ENCODE peak calls at places on chromosomes 2 and 18, in eight cellular contexts. R, X, Y, F, W, I, Q and E are unnamed samples.

GRCh38 chr2:240464514-240465241 is 29.2 kb downstream of the GPC1 start:
- DNase-seq in R (no peak), X (no peak), Y (no peak), F (no peak), W (no peak), I (no peak), Q (peak), E (peak)

GRCh38 chr2:164495491-164496223 is 125.6 kb downstream of the GRB14 start:
- DNase-seq in R (peak), X (no peak), Y (peak), F (no peak), W (no peak), I (no peak), Q (no peak), E (no peak)

GRCh38 chr2:108823286-108823685 is 36.7 kb downstream of the CCDC138 start:
- DNase-seq in R (no peak), X (no peak), Y (no peak), F (no peak), W (no peak), I (no peak), Q (no peak), E (no peak)

GRCh38 chr2:20612835-20613341 is 38.0 kb downstream of the HS1BP3 start:
- DNase-seq in R (no peak), X (no peak), Y (no peak), F (no peak), W (no peak), I (no peak), Q (no peak), E (no peak)

GRCh38 chr18:48956378-48956777 is 5.6 kb upstream of the SMAD7 start:
- DNase-seq in R (no peak), X (no peak), Y (peak), F (no peak), W (no peak), I (no peak), Q (no peak), E (no peak)

GRCh38 chr2:196427996-196428634 is 211.4 kb upstream of the CCDC150 start:
- DNase-seq in R (peak), X (no peak), Y (no peak), F (no peak), W (no peak), I (no peak), Q (no peak), E (no peak)

GRCh38 chr2:149994057-149994728 is 406.6 kb upstream of the MMADHC start:
- DNase-seq in R (no peak), X (no peak), Y (peak), F (no peak), W (peak), I (no peak), Q (no peak), E (no peak)

GRCh38 chr2:219634951-219635751 is 7.7 kb downstream of the SLC4A3 start:
- DNase-seq in R (no peak), X (no peak), Y (no peak), F (peak), W (no peak), I (no peak), Q (peak), E (no peak)

GRCh38 chr18:6836331-6836730 is 106.8 kb downstream of the ARHGAP28 start:
- DNase-seq in R (no peak), X (no peak), Y (no peak), F (no peak), W (no peak), I (no peak), Q (no peak), E (no peak)

GRCh38 chr18:27750014-27750413 is 426.9 kb downstream of the CDH2 start:
- DNase-seq in R (peak), X (no peak), Y (peak), F (no peak), W (peak), I (no peak), Q (no peak), E (no peak)

GRCh38 chr2:143819190-143819735 is 690.0 kb downstream of the ARHGAP15 start:
- DNase-seq in R (no peak), X (no peak), Y (no peak), F (no peak), W (no peak), I (no peak), Q (no peak), E (no peak)

GRCh38 chr2:226655871-226656270 is 143.7 kb downstream of the IRS1 start:
- DNase-seq in R (no peak), X (no peak), Y (peak), F (no peak), W (no peak), I (no peak), Q (peak), E (no peak)

GRCh38 chr2:126880262-126880800 is 18.4 kb upstream of the TEX51 start:
- DNase-seq in R (no peak), X (no peak), Y (no peak), F (no peak), W (no peak), I (no peak), Q (no peak), E (peak)

GRCh38 chr2:905091-905832 is 45.4 kb upstream of the SNTG2 start:
- DNase-seq in R (no peak), X (no peak), Y (no peak), F (no peak), W (no peak), I (no peak), Q (no peak), E (peak)

GRCh38 chr2:24123212-24124002 is at the start of the genes FAM228B and PFN4:
- DNase-seq in R (peak), X (peak), Y (peak), F (peak), W (peak), I (peak), Q (peak), E (no peak)

GRCh38 chr2:235616846-235617245 is 123.0 kb downstream of the AGAP1 start:
- DNase-seq in R (no peak), X (no peak), Y (peak), F (no peak), W (no peak), I (no peak), Q (no peak), E (no peak)

GRCh38 chr2:176129013-176129796 is at the start of gene HOXD8:
- DNase-seq in R (no peak), X (no peak), Y (peak), F (peak), W (no peak), I (peak), Q (no peak), E (no peak)

GRCh38 chr2:643761-644160 is 33.4 kb downstream of the TMEM18 start:
- DNase-seq in R (no peak), X (no peak), Y (no peak), F (no peak), W (no peak), I (no peak), Q (no peak), E (no peak)

GRCh38 chr2:95260028-95261023 is 13.9 kb upstream of the PROM2 start:
- DNase-seq in R (no peak), X (peak), Y (no peak), F (peak), W (no peak), I (no peak), Q (peak), E (no peak)

GRCh38 chr2:223928113-223929006 is 16.8 kb downstream of the WDFY1 start:
- DNase-seq in R (no peak), X (no peak), Y (no peak), F (no peak), W (no peak), I (no peak), Q (no peak), E (no peak)

GRCh38 chr2:168490015-168490874 is 34.2 kb downstream of the CERS6 start:
- DNase-seq in R (peak), X (no peak), Y (peak), F (no peak), W (no peak), I (peak), Q (no peak), E (no peak)

GRCh38 chr2:234679151-234679765 is 182.4 kb upstream of the ARL4C start:
- DNase-seq in R (no peak), X (no peak), Y (no peak), F (no peak), W (no peak), I (no peak), Q (no peak), E (peak)

GRCh38 chr18:78587626-78588600 is 391.7 kb upstream of the SALL3 start:
- DNase-seq in R (no peak), X (no peak), Y (no peak), F (no peak), W (no peak), I (no peak), Q (no peak), E (peak)

GRCh38 chr2:32012872-32013271 is 2.1 kb upstream of the MEMO1 start:
- DNase-seq in R (no peak), X (no peak), Y (no peak), F (no peak), W (no peak), I (no peak), Q (no peak), E (no peak)

GRCh38 chr2:218039171-218039570 is 29.9 kb upstream of the RUFY4 start:
- DNase-seq in R (no peak), X (no peak), Y (peak), F (no peak), W (no peak), I (no peak), Q (no peak), E (no peak)

GRCh38 chr2:74414913-74415761 is 6.3 kb downstream of the C2orf81 start:
- DNase-seq in R (no peak), X (no peak), Y (peak), F (no peak), W (no peak), I (peak), Q (peak), E (no peak)

GRCh38 chr2:239290618-239291504 is 110.0 kb downstream of the HDAC4 start:
- DNase-seq in R (no peak), X (no peak), Y (no peak), F (no peak), W (no peak), I (no peak), Q (peak), E (no peak)

GRCh38 chr2:236956641-236957040 is 129.0 kb upstream of the COPS8 start:
- DNase-seq in R (no peak), X (no peak), Y (no peak), F (no peak), W (no peak), I (no peak), Q (no peak), E (no peak)

GRCh38 chr2:172282944-172283343 is 144.4 kb upstream of the ITGA6 start:
- DNase-seq in R (no peak), X (no peak), Y (peak), F (no peak), W (no peak), I (no peak), Q (no peak), E (no peak)

GRCh38 chr2:98570356-98570755 is 38.0 kb downstream of the COA5 start:
- DNase-seq in R (no peak), X (no peak), Y (no peak), F (no peak), W (no peak), I (no peak), Q (no peak), E (no peak)

GRCh38 chr2:207157162-207157481 is 8.6 kb downstream of the KLF7 start:
- DNase-seq in R (no peak), X (no peak), Y (no peak), F (no peak), W (no peak), I (no peak), Q (no peak), E (no peak)

GRCh38 chr2:174161490-174161889 is 86.8 kb downstream of the OLA1 start:
- DNase-seq in R (no peak), X (no peak), Y (no peak), F (no peak), W (no peak), I (no peak), Q (no peak), E (no peak)

GRCh38 chr2:70946832-70947442 is 11.2 kb downstream of the ATP6V1B1 start:
- DNase-seq in R (peak), X (peak), Y (peak), F (peak), W (no peak), I (peak), Q (no peak), E (peak)

GRCh38 chr2:105749583-105750399 is 5.1 kb downstream of the NCK2 start:
- DNase-seq in R (no peak), X (no peak), Y (no peak), F (peak), W (no peak), I (no peak), Q (no peak), E (no peak)

GRCh38 chr18:13672657-13673056 is 53.7 kb downstream of the FAM210A start:
- DNase-seq in R (no peak), X (no peak), Y (no peak), F (no peak), W (no peak), I (no peak), Q (no peak), E (no peak)

GRCh38 chr2:151287513-151288250 is 1.8 kb downstream of the NMI start:
- DNase-seq in R (no peak), X (no peak), Y (no peak), F (no peak), W (no peak), I (no peak), Q (no peak), E (no peak)

GRCh38 chr2:172283476-172283875 is 143.9 kb upstream of the ITGA6 start:
- DNase-seq in R (no peak), X (no peak), Y (peak), F (no peak), W (no peak), I (no peak), Q (no peak), E (no peak)